ENCODE peak calls at places on chromosomes 16 and 17, in six cellular contexts. K is HCT116, N is HepG2, E is H1, H is K562, W is SK-N-SH. I is an unnamed sample.

GRCh38 chr17:75404223-75404738 is 1.2 kb downstream of the GRB2 start:
- DNase-seq in N (peak; percentile 83), E (no peak), W (peak; percentile 87), K (peak; percentile 69), H (peak; percentile 84), I (peak; percentile 66)

GRCh38 chr17:38667099-38667786 is 7.5 kb downstream of the EPOP start:
- DNase-seq in K (peak; percentile 57), W (peak; percentile 88), N (peak; percentile 79), H (peak; percentile 77), E (peak; percentile 78), I (peak; percentile 85)

GRCh38 chr17:40958086-40958953 is 8.4 kb downstream of the KRT39 start:
- DNase-seq in E (no peak), K (no peak), N (peak; percentile 92), H (no peak), W (no peak), I (peak; percentile 48)

GRCh38 chr16:71367243-71367976 is 8.9 kb downstream of the CALB2 start:
- DNase-seq in W (peak; percentile 82), N (peak; percentile 55), K (peak; percentile 60), E (peak; percentile 93), H (peak; percentile 79), I (no peak)

GRCh38 chr17:6546069-6546718 is 10.2 kb downstream of the PITPNM3 start:
- DNase-seq in W (no peak), E (no peak), H (no peak), N (no peak), K (no peak), I (no peak)

GRCh38 chr17:45777388-45777787 is 6.7 kb upstream of the CRHR1 start:
- DNase-seq in H (no peak), W (no peak), K (no peak), E (no peak), N (no peak), I (peak; percentile 36)

GRCh38 chr17:58348038-58348437 is 4.0 kb downstream of the SUPT4H1 start:
- DNase-seq in N (no peak), W (no peak), K (no peak), H (no peak), E (no peak), I (no peak)

GRCh38 chr17:36608794-36609497 is 7.6 kb downstream of the MRM1 start:
- DNase-seq in W (no peak), K (peak; percentile 31), H (peak; percentile 89), E (peak; percentile 70), N (no peak), I (peak; percentile 73)

GRCh38 chr16:23147666-23148065 is 1.6 kb downstream of the USP31 start:
- DNase-seq in H (no peak), N (no peak), K (no peak), W (no peak), E (no peak), I (no peak)

GRCh38 chr16:69193860-69194259 is 6.9 kb downstream of the SNTB2 start:
- DNase-seq in N (peak; percentile 61), E (no peak), W (peak; percentile 27), K (no peak), H (no peak), I (no peak)

GRCh38 chr16:58492735-58493134 is 7.2 kb upstream of the NDRG4 start:
- DNase-seq in H (peak; percentile 49), K (no peak), E (no peak), W (peak; percentile 53), N (no peak), I (no peak)

DNA sequence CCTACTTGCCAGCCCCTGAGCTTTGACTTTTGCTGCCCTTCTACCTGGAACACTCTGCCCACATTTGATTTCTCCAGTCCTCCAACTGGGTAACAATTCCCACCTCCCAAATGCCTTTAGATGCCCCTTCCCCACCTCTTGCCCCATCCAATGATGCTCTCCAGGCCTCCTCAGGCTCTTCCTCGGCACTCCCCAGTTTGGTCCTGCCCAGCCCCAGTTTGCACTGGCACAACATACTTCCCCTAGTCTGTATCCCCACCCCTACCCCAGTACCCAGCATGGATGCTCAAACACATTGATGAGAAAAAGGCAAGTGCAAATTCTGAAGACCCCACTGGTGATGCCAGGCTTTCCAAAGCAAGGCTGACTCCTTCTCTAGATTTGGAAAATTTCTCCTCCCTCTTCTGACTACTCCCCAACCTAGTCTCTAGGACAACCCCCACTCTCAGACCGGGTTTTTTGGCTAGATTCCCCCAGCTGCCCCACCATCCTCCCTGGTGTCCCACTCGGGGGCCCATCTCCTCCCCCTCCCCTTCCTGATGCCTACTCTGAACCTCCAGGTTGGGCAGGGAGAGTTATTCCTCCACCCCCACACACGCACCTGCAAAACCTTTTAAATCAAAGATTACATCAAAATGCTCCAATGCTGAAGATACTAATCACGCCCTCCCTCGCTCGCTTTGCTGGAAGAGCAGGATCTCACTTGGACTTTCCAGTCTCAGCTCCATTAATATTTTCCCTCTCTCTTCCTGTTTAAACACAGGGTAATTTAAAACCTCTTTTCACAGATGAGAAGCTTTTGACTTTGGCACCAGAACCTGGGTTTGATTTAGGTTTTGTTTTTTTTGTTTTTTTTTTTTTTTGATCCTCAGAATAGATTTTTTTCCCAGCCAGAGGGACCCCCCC is 94.9 kb downstream of the TMEM132E start:
- DNase-seq in E (peak; percentile 16), W (no peak), K (no peak), N (no peak), H (no peak), I (peak; percentile 34)
- TF ChIP-seq JUND in E (no peak), W (no peak), K (no peak), N (no peak), H (no peak), I (no peak)

DNA sequence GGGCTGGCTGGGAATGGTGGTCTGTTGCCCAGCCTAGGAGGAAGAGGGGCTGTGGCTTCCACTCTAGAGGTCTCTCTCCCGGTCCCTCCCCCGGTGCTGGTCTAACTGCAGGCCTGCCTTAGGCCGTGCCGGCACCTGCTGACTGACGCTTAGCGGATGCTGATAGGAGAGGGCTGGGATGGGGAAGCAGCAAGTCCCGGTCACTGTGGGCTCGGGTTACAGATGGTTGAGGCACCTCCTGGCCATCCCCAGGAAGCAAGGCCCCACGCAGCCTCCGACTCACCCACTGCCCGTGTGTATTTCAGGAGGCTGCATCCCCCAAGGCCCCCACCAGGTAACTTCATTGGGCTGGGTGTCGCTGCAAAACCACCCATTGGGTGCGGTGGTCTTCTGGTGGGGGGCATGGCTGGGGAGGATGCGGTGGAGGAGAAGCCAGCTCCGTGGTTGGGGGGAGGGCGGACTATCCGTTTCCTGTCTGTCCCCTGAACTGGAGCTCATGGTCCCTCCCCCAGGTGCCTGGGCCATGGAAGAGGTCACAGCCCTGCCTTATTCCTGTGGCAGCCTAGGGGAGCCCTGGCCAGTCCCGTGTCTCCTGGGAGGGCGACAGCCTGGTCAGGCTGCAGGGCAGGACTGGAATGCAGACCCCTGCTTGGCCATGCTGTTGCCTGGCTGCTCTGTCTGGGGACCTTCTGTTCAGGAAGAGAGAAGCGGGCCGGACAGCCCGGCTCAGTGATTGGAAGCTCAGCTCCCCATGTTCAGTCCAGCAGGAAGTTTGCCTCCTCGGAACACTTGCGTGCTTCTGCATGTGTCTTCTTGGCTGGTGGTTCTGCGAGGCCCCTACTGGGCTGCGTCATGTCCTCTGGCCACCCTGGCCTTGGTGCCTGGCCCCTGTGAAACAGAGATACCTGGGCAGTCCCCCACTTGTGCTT is 279.0 kb downstream of the SEC14L1 start:
- DNase-seq in N (peak; percentile 24), W (peak; percentile 84), H (peak; percentile 53), K (no peak), E (peak; percentile 79), I (no peak)
- TF ChIP-seq JUND in N (no peak), W (no peak), H (no peak), K (no peak), E (no peak), I (no peak)

DNA sequence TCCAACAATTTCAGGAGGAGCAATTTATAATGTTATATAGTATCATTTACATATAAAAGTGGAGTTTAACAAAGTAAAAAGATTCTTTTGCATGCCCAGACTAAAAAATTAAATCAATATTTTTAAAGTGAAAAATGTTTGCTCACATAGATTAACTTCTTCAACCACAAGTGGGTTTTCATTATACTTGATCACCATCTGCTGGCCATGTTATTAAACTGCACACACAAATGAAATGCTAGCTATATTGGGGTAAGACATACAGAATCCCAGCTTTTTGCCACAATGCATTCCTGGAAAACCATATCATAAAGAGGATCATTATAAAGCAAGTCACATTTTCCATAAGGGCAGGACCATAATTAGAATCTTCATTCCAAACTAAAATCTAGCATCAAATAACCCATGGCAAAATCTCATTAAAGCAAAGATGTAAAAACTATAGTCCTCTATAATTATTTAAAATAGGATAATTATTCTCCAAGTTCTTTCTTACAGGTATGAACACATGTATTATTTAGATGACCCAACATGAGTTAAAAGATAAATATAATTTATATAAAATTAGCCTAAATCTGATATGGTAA is 26.3 kb downstream of the CEP112 start:
- DNase-seq in H (peak; percentile 61), N (peak; percentile 67), K (peak; percentile 58), W (peak; percentile 78), E (no peak), I (peak; percentile 54)
- TF ChIP-seq JUND in H (no peak), N (no peak), K (no peak), W (no peak), E (no peak), I (no peak)

DNA sequence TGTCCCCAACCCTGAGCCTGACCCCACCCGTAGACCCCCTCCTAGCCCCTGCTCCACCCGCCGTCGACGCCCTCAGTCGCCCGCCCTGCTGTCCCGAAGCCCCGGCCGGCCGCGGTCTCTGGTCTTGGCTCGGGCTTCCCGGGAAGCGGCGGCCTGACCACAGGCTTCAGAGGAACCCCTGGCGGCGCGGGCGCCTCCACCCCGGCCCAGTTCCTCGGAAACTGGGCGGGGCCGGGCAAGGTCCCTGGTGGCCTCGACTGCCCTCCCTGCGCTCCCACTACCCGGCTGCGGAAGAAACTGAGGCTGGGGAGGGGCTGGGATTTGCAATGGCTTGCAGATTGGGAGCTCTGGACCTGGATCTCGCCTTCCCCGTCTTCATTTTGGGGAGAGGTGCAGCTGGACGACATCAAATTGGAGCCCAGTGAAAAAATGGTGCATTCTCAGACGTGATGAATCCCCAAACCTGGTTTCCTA is 690 bp upstream of the SOCS1 start:
- DNase-seq in E (no peak), N (no peak), H (peak; percentile 67), K (no peak), W (peak; percentile 78), I (peak; percentile 35)
- TF ChIP-seq JUND in E (no peak), N (no peak), H (no peak), K (no peak), W (no peak), I (no peak)

DNA sequence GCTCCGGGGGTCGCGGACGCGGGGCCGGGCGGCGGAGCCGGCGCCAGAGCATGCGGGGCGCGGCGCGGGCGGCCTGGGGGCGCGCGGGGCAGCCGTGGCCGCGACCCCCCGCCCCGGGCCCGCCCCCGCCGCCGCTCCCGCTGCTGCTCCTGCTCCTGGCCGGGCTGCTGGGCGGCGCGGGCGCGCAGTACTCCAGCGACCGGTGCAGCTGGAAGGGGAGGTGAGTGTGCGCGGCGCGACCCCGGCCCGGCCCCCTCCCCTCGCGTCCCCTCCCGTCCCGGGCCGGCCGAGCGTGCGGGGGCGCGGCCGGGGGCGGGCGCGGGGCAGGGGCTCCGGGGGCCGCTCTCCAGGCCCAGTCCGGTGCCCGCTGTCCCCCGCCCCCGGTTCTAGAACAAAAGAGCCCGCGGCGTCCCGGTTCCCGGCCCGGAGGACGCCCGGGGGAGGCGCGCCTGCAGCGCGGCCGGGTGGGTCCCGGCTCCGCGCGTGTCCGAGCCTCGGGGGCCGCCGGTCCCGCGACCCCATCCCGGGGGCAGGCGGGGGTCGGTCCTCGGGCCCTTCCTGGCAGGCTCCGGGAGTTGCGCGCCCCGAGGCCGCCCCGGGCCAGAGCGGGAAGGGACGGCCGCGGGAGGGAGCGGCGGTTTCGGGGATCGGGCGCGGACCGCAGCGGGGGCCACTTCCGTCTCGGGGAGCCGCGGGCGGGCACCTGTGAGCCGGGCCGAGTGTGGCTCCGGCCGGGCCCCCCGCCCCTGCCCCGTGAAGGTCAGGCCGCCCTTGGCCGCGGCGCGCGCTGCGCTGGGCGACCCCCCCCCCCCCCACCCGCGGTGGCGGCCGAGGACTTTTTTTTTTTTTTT is 582 bp downstream of the METRNL start:
- DNase-seq in E (no peak), H (no peak), N (no peak), K (no peak), W (peak; percentile 78), I (no peak)
- TF ChIP-seq JUND in E (no peak), H (no peak), N (no peak), K (no peak), W (no peak), I (no peak)

GRCh38 chr16:54533856-54534490 is 247.4 kb upstream of the IRX3 start:
- DNase-seq in K (no peak), H (no peak), E (no peak), N (no peak), W (no peak), I (no peak)
- TF ChIP-seq JUND in K (no peak), H (no peak), E (no peak), N (no peak), W (no peak), I (no peak)

I was measured in T47D.